ENCODE peak calls at places on chromosomes 11 and 22, in four cellular contexts. Q is mammary epithelial cell, A is heart right ventricle, L is adipocyte. D is an unnamed sample. For H3K4me1, the result is how much of the 10 kb centered on the place peaks cover.

GRCh38 chr11:65776196-65776595 is 4.6 kb downstream of the AP5B1 start:
- DNase-seq in Q (no peak), A (no peak), L (peak), D (no peak)

GRCh38 chr22:41682033-41682807 is 6.4 kb downstream of the SNU13 start:
- DNase-seq in Q (peak), A (peak), L (peak), D (peak)

GRCh38 chr11:95058622-95059021 is 8.1 kb upstream of the SRSF8 start:
- DNase-seq in Q (no peak), A (no peak), L (no peak), D (no peak)

GRCh38 chr11:24391165-24391564 is 105.7 kb upstream of the LUZP2 start:
- DNase-seq in Q (peak), A (no peak), L (peak), D (no peak)

GRCh38 chr11:110000045-110000502 is 93.1 kb upstream of the ZC3H12C start:
- DNase-seq in Q (peak), A (no peak), L (peak), D (no peak)

GRCh38 chr11:118135051-118135795 is 17.4 kb downstream of the SCN4B start:
- DNase-seq in Q (no peak), A (no peak), L (no peak), D (no peak)

GRCh38 chr11:64878223-64878493 is 263 bp downstream of the EHD1 start:
- DNase-seq in Q (no peak), A (no peak), L (no peak), D (no peak)

GRCh38 chr11:80593981-80594380 is 1153.2 kb upstream of the TENM4 start:
- DNase-seq in Q (peak), A (no peak), L (no peak), D (no peak)

GRCh38 chr22:49094858-49095257 is 732.8 kb downstream of the BRD1 start:
- DNase-seq in Q (no peak), A (no peak), L (no peak), D (no peak)

GRCh38 chr11:119626197-119626909 is 102.6 kb downstream of the NECTIN1 start:
- DNase-seq in Q (no peak), A (no peak), L (no peak), D (no peak)

GRCh38 chr11:116192509-116193206 is 580.1 kb downstream of the BUD13 start:
- DNase-seq in Q (no peak), A (no peak), L (no peak), D (peak)

GRCh38 chr11:86511086-86511551 is 136.4 kb downstream of the CCDC81 start:
- DNase-seq in Q (peak), A (no peak), L (peak), D (no peak)

GRCh38 chr11:61694971-61695706 is 14.9 kb downstream of the DAGLA start:
- DNase-seq in Q (peak), A (peak), L (no peak), D (peak)

GRCh38 chr22:41910599-41911291 is 4.1 kb downstream of the SHISA8 start:
- DNase-seq in Q (no peak), A (peak), L (peak), D (peak)

GRCh38 chr11:10941429-10941828 is 83.6 kb upstream of the ZBED5 start:
- DNase-seq in Q (no peak), A (no peak), L (no peak), D (no peak)

GRCh38 chr11:71998649-71999310 is at the start of gene IL18BP:
- DNase-seq in Q (no peak), A (no peak), L (no peak), D (no peak)

GRCh38 chr11:26323837-26324236 is 8.1 kb upstream of the ANO3 start:
- DNase-seq in Q (no peak), A (no peak), L (no peak), D (no peak)

GRCh38 chr22:40310081-40310770 is 36.1 kb upstream of the ADSL start:
- DNase-seq in Q (peak), A (no peak), L (peak), D (peak)

GRCh38 chr22:49433717-49434611 is 393.7 kb downstream of the BRD1 start:
- DNase-seq in Q (no peak), A (no peak), L (no peak), D (peak)

GRCh38 chr11:26087095-26087935 is 244.6 kb upstream of the ANO3 start:
- DNase-seq in Q (no peak), A (no peak), L (no peak), D (no peak)

GRCh38 chr11:115247953-115248352 is 256.3 kb downstream of the CADM1 start:
- DNase-seq in Q (no peak), A (no peak), L (no peak), D (no peak)

GRCh38 chr22:49935561-49935960 is 17.1 kb downstream of the CRELD2 start:
- DNase-seq in Q (no peak), A (no peak), L (no peak), D (no peak)

GRCh38 chr11:1082728-1083620 is 8.3 kb downstream of the MUC2 start:
- DNase-seq in Q (no peak), A (no peak), L (no peak), D (peak)

GRCh38 chr11:57072640-57073039 is 83.9 kb downstream of the OR5AK2 start:
- DNase-seq in Q (peak), A (no peak), L (peak), D (no peak)

GRCh38 chr11:67463186-67463585 is 5.9 kb downstream of the TMEM134 start:
- DNase-seq in Q (no peak), A (no peak), L (no peak), D (no peak)

GRCh38 chr11:67464411-67465189 is 4.5 kb downstream of the TMEM134 start:
- DNase-seq in Q (peak), A (peak), L (peak), D (peak)

GRCh38 chr11:67463680-67464410 is 5.2 kb downstream of the TMEM134 start:
- DNase-seq in Q (peak), A (peak), L (no peak), D (peak)

GRCh38 chr11:67466367-67466766 is 2.7 kb downstream of the TMEM134 start:
- DNase-seq in Q (no peak), A (no peak), L (no peak), D (no peak)

GRCh38 chr11:67465190-67465522 is 3.9 kb downstream of the TMEM134 start:
- DNase-seq in Q (no peak), A (no peak), L (no peak), D (no peak)
- H3K4me1 ChIP-seq in Q (under half), A (under half), L (under half), D (under half)

GRCh38 chr11:63503492-63503891 is 2.4 kb upstream of the LGALS12 start:
- DNase-seq in Q (no peak), A (no peak), L (no peak), D (no peak)

GRCh38 chr11:63505857-63506528 is at the start of gene LGALS12:
- DNase-seq in Q (no peak), A (no peak), L (no peak), D (peak)

GRCh38 chr11:63504054-63504453 is 1.8 kb upstream of the LGALS12 start:
- DNase-seq in Q (no peak), A (no peak), L (no peak), D (no peak)

GRCh38 chr11:63502252-63502820 is 3.5 kb upstream of the LGALS12 start:
- DNase-seq in Q (no peak), A (no peak), L (no peak), D (no peak)

GRCh38 chr11:63504933-63505586 is 824 bp upstream of the LGALS12 start:
- DNase-seq in Q (no peak), A (peak), L (no peak), D (no peak)
- H3K4me1 ChIP-seq in Q (under half), A (under half), L (under half), D (under half)

DNA sequence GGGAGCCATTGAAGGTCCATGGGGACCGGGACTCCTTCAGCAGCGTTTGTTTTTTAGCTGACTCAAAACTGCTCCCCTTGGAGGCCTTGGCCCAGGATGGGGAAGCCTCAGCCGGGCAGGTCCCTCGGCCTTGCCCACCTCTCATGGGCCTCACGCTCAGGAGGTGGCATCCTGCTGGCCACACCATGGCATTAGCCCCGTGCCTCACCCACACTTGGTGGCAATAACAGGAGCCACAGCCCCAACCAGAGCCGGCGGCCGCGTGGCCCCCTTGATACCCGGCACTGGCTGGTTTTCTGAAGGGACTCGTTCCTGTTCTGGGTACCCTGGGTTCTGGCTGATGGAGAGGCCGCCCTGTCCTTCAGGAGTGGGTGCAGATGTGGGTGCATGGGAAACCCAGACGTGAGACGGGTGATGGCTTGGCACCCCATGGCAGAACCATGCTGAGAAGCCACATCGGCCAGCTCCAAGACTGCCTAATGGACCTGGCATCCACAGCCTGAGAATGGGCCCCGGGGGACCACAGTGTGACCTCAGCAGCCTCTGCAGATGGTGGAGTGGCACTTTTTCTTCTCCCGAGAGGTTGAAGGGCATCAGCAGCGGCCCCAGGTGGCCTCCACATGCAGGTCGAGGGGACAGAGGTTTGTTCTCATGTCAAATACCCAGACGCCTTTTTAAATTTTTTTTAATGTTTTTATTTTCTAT is 49.8 kb upstream of the PPARA start:
- DNase-seq in Q (no peak), A (no peak), L (no peak), D (no peak)
- H3K4me1 ChIP-seq in Q (half or more), A (half or more), L (half or more), D (under half)

GRCh38 chr22:20086763-20087162 is 6.7 kb downstream of the DGCR8 start:
- DNase-seq in Q (no peak), A (no peak), L (no peak), D (no peak)
- H3K4me1 ChIP-seq in Q (under half), A (under half), L (under half), D (under half)

GRCh38 chr22:46113110-46113909 is 37.0 kb upstream of the PPARA start:
- DNase-seq in Q (no peak), A (peak), L (no peak), D (no peak)
- H3K4me1 ChIP-seq in Q (half or more), A (half or more), L (half or more), D (under half)

DNA sequence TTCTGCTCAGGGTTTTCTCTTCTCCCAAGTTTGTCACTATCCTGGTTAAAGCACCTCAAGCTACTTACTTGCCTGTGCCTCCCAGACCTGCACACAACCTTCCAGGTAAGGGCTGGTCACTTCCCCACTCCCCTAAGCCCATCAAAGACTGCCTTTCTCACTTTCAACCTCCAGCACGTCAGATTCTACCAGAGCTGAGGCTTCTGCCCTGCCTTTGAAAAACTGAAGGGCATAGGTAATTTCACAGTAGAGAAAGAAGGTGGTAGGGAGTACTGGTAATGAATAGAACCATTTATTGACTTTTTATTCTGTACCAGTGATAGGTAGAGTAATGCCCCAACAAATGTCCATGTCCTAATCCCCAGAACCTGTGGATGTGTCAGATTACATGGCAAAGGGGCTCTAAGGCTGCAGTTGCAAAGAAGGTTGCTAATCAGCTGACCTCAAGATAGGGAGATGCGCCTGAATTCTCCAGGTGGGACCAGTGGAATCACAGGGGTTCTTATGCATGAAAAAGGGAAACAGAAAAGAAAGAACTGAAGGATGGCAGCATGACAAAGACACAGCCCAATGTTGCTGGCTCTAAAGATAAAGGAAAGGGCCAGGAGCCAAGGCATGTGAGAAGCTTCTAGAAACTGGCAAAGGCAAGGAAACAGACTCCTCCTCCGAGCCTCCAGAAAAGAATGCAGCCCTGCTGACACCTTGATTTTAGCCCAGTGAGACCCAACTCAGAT is 89.0 kb downstream of the SLC1A2 start:
- DNase-seq in Q (no peak), A (no peak), L (no peak), D (peak)
- H3K4me1 ChIP-seq in Q (under half), A (under half), L (under half), D (under half)

GRCh38 chr11:111354601-111354891 is 24.5 kb downstream of the POU2AF1 start:
- DNase-seq in Q (no peak), A (no peak), L (no peak), D (no peak)

GRCh38 chr11:111355101-111355500 is 24.0 kb downstream of the POU2AF1 start:
- DNase-seq in Q (no peak), A (no peak), L (no peak), D (no peak)

GRCh38 chr11:111352935-111353695 is 26.0 kb downstream of the POU2AF1 start:
- DNase-seq in Q (no peak), A (no peak), L (peak), D (peak)

GRCh38 chr11:111352235-111352746 is 26.8 kb downstream of the POU2AF1 start:
- DNase-seq in Q (no peak), A (no peak), L (no peak), D (peak)

GRCh38 chr11:111353776-111354600 is 25.1 kb downstream of the POU2AF1 start:
- DNase-seq in Q (no peak), A (no peak), L (no peak), D (no peak)
- H3K4me1 ChIP-seq in Q (under half), A (under half), L (under half), D (under half)

GRCh38 chr11:8803973-8804372 is 107.0 kb upstream of the AKIP1 start:
- DNase-seq in Q (no peak), A (peak), L (no peak), D (peak)
- H3K4me1 ChIP-seq in Q (under half), A (half or more), L (under half), D (under half)

GRCh38 chr11:100602716-100603115 is 84.4 kb upstream of the ARHGAP42 start:
- DNase-seq in Q (no peak), A (no peak), L (no peak), D (no peak)
- H3K4me1 ChIP-seq in Q (under half), A (under half), L (under half), D (under half)

GRCh38 chr11:29989181-29989580 is 27.6 kb downstream of the KCNA4 start:
- DNase-seq in Q (peak), A (no peak), L (no peak), D (no peak)
- H3K4me1 ChIP-seq in Q (under half), A (under half), L (under half), D (under half)

D was measured in endodermal cell.